ENCODE peak calls at places on chromosomes 13 and 19, in six cellular contexts. R is endodermal cell, X is fibroblast of lung, F is neuronal stem cell, O is H1, N is GM23248. H is an unnamed sample.

GRCh38 chr19:41999071-41999877 is 5.2 kb upstream of the ATP1A3 start:
- DNase-seq in F (no peak), R (peak; percentile 78), X (no peak), N (peak; percentile 42), O (no peak), H (no peak)

GRCh38 chr19:32581704-32582164 is 744 bp downstream of the PDCD5 start:
- DNase-seq in F (no peak), O (no peak), N (peak; percentile 67), R (peak; percentile 71), X (peak; percentile 43), H (no peak)

GRCh38 chr13:50910483-50910805 is 853 bp downstream of the RNASEH2B start:
- DNase-seq in N (peak; percentile 71), R (peak; percentile 80), O (no peak), F (peak; percentile 29), X (peak; percentile 54), H (peak; percentile 27)

GRCh38 chr13:27619093-27619705 is 1.1 kb downstream of the LNX2 start:
- DNase-seq in R (no peak), F (no peak), O (no peak), N (peak; percentile 72), X (peak; percentile 63), H (no peak)

GRCh38 chr13:97568850-97569249 is 134.9 kb downstream of the RAP2A start:
- DNase-seq in N (no peak), O (no peak), R (peak; percentile 75), F (no peak), X (no peak), H (no peak)

GRCh38 chr19:17183271-17183757 is 31.8 kb upstream of the USE1 start:
- DNase-seq in R (no peak), N (no peak), F (no peak), X (no peak), O (no peak), H (no peak)

GRCh38 chr13:31012285-31013024 is 80.0 kb downstream of the TEX26 start:
- DNase-seq in R (peak; percentile 57), X (peak; percentile 55), O (no peak), N (peak; percentile 60), F (no peak), H (no peak)

GRCh38 chr19:33344210-33344609 is 29.3 kb upstream of the CEBPG start:
- DNase-seq in R (no peak), N (peak; percentile 55), X (no peak), O (no peak), F (peak; percentile 18), H (no peak)

GRCh38 chr19:33214621-33215020 is 11.0 kb downstream of the SLC7A10 start:
- DNase-seq in N (peak; percentile 53), O (no peak), X (peak; percentile 26), F (no peak), R (peak; percentile 86), H (no peak)

GRCh38 chr19:493391-494170 is 2.7 kb upstream of the MADCAM1 start:
- DNase-seq in F (no peak), O (no peak), R (no peak), X (no peak), N (no peak), H (no peak)

GRCh38 chr13:28817204-28817603 is 2.9 kb upstream of the MTUS2 start:
- DNase-seq in N (no peak), X (no peak), O (no peak), R (peak; percentile 78), F (no peak), H (no peak)

GRCh38 chr19:41310031-41310831 is at the start of gene CCDC97:
- DNase-seq in X (peak; percentile 92), F (peak; percentile 91), O (peak; percentile 66), R (peak; percentile 95), N (peak; percentile 91), H (peak; percentile 75)

GRCh38 chr13:99303863-99304521 is 3.2 kb downstream of the GPR183 start:
- DNase-seq in N (no peak), F (no peak), X (no peak), O (no peak), R (no peak), H (no peak)

GRCh38 chr19:49838816-49839588 is 12.0 kb upstream of the PTOV1 start:
- DNase-seq in O (no peak), X (peak; percentile 31), R (no peak), F (no peak), N (no peak), H (no peak)

GRCh38 chr19:32416749-32417469 is 11.3 kb downstream of the DPY19L3 start:
- DNase-seq in O (no peak), R (no peak), X (no peak), F (no peak), N (peak; percentile 49), H (no peak)

GRCh38 chr19:58046856-58047255 is 12.2 kb upstream of the ZNF135 start:
- DNase-seq in X (no peak), N (no peak), R (no peak), F (no peak), O (no peak), H (no peak)

GRCh38 chr13:79660361-79660760 is 179.4 kb downstream of the NDFIP2 start:
- DNase-seq in O (no peak), X (no peak), N (no peak), R (no peak), F (no peak), H (no peak)

GRCh38 chr13:109346060-109346459 is 440.3 kb downstream of the IRS2 start:
- DNase-seq in O (no peak), F (no peak), N (no peak), R (no peak), X (no peak), H (no peak)

GRCh38 chr13:31377946-31378345 is 178.2 kb downstream of the B3GLCT start:
- DNase-seq in O (no peak), F (no peak), R (no peak), N (no peak), X (no peak), H (no peak)

DNA sequence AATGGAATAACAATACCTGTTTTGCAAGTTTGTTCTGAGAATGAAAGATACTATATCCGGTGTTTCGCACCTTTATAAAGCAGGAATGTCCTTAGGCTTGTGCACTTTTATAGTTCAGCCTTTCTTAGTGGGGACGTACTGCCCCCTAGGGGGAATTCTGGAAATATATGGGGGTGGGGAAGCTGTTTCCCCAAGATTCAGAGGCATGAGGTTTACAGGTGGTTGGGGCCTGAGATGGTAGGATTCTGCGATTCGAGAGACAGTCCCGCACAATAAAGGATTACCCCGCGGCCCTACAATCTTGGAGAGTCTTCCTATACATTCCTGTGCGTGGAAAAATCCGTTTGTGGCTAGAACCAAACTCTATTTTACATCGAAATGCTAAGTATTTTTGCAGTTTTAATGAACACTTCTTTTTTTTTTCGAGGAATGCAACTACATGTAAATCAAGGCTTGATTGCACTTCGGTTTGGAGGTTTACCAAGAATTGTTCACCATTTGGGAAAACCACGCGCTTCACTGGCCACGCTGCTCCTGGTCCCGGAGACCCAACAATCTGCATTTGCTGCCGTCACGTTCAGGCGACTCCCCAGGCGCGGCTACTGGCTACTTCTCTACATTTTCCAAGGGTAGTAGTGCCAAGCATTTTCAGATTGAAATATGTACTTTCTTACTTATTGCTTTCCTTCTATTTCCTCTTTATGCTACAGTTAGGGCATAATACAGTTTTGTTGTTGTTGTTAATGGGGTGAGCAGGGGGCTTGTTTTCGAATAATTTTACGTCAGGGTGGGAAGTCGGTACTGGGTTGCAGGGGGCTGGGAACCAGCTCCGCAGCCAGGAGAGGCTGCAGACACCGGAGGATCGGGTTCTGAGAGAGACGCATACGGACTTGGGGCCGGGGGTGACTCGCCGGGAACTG is 830 bp downstream of the NEK5 start:
- DNase-seq in O (peak; percentile 41), R (peak; percentile 88), N (peak; percentile 67), X (peak; percentile 67), F (peak; percentile 70), H (peak; percentile 63)
- H3K9ac ChIP-seq in O (no peak overlapping the region), R (no peak overlapping the region), N (peak overlapping the region; percentile 11), X (no peak overlapping the region), F (no peak overlapping the region), H (peak overlapping the region; percentile 60)

GRCh38 chr19:35870798-35871197 is 2.4 kb downstream of the APLP1 start:
- DNase-seq in O (no peak), F (no peak), N (no peak), R (peak; percentile 57), X (no peak), H (no peak)

GRCh38 chr19:35868172-35868822 is at the start of gene APLP1:
- DNase-seq in N (peak; percentile 79), R (peak; percentile 86), X (no peak), O (no peak), F (peak; percentile 78), H (no peak)

GRCh38 chr19:35868823-35869326 is 501 bp downstream of the APLP1 start:
- DNase-seq in O (no peak), N (no peak), R (no peak), X (no peak), F (no peak), H (no peak)

GRCh38 chr19:35871611-35872010 is 3.2 kb downstream of the APLP1 start:
- DNase-seq in X (no peak), N (no peak), O (no peak), F (no peak), R (no peak), H (no peak)

GRCh38 chr19:35869327-35870123 is 1.2 kb downstream of the APLP1 start:
- DNase-seq in F (peak; percentile 97), N (peak; percentile 85), X (peak; percentile 42), R (peak; percentile 98), O (peak; percentile 82), H (peak; percentile 89)
- H3K9ac ChIP-seq in F (no peak overlapping the region), N (no peak overlapping the region), X (no peak overlapping the region), R (no peak overlapping the region), O (no peak overlapping the region), H (peak overlapping the region; percentile 48)

GRCh38 chr19:35205733-35206323 is 22.7 kb downstream of the FAM187B start:
- DNase-seq in O (no peak), X (no peak), R (no peak), F (no peak), N (no peak), H (no peak)
- H3K9ac ChIP-seq in O (no peak overlapping the region), X (no peak overlapping the region), R (no peak overlapping the region), F (no peak overlapping the region), N (no peak overlapping the region), H (no peak overlapping the region)

GRCh38 chr13:32828711-32829110 is 187.5 kb upstream of the KL start:
- DNase-seq in N (no peak), F (no peak), X (no peak), O (no peak), R (no peak), H (no peak)

GRCh38 chr13:32829269-32829668 is 187.0 kb upstream of the KL start:
- DNase-seq in O (no peak), R (no peak), X (no peak), N (no peak), F (no peak), H (no peak)

GRCh38 chr13:32829676-32830091 is 186.5 kb upstream of the KL start:
- DNase-seq in O (peak; percentile 19), F (no peak), N (peak; percentile 74), R (peak; percentile 83), X (peak; percentile 29), H (peak; percentile 40)

GRCh38 chr13:32825481-32825880 is 190.7 kb upstream of the KL start:
- DNase-seq in N (no peak), F (no peak), R (no peak), O (no peak), X (no peak), H (no peak)

DNA sequence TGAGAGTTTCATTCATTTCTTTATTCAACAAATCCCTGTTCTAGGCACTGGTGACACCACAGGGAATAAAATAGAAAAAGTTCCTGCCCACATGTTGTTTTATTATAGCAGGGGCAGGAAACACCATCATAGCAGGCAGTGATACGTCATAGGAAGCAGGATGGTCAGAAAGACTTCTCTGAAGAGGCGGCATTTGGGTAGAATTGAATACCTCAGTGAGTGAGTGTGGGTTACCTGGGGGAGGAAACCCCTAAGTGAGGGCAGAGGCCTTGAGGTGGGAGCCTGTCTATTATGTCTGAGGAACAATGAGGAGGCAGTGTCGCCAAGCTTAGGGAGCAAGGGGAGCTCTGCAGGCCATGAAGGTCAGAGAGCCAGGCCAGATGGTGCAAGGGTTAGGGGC is 185.6 kb upstream of the KL start:
- DNase-seq in X (no peak), R (no peak), F (no peak), N (no peak), O (no peak), H (no peak)
- H3K9ac ChIP-seq in X (no peak overlapping the region), R (no peak overlapping the region), F (no peak overlapping the region), N (no peak overlapping the region), O (no peak overlapping the region), H (no peak overlapping the region)